ENCODE peak calls at places on chromosomes 4 and X, in seven cellular contexts. B is tibial nerve, T is spleen, M is thyroid gland, R is A549, E is NB4, S is heart left ventricle. Q is an unnamed sample.

GRCh38 chrX:40663880-40664630 is 16.7 kb upstream of the CXorf38 start:
- DNase-seq in B (no peak), T (no peak), M (peak; percentile 63), R (peak; percentile 39), E (no peak), S (no peak), Q (no peak)

GRCh38 chr4:92359481-92359880 is 55.7 kb downstream of the GRID2 start:
- DNase-seq in B (no peak), T (no peak), M (peak; percentile 32), R (no peak), E (no peak), S (no peak), Q (no peak)

GRCh38 chrX:10797493-10797892 is 177.1 kb upstream of the MID1 start:
- DNase-seq in B (no peak), T (no peak), M (no peak), R (peak; percentile 2), E (no peak), S (no peak), Q (no peak)

GRCh38 chr4:144734522-144734921 is 88.6 kb downstream of the HHIP start:
- DNase-seq in B (no peak), T (no peak), M (no peak), R (no peak), E (no peak), S (no peak), Q (peak; percentile 2)

GRCh38 chrX:70554081-70554480 is 109.4 kb downstream of the DLG3 start:
- DNase-seq in B (no peak), T (no peak), M (no peak), R (peak; percentile 8), E (peak; percentile 25), S (no peak), Q (no peak)

GRCh38 chr4:24643774-24644520 is 59.6 kb upstream of the DHX15 start:
- DNase-seq in B (no peak), T (no peak), M (no peak), R (no peak), E (no peak), S (no peak), Q (no peak)

GRCh38 chrX:132393992-132394391 is 94.8 kb downstream of the MBNL3 start:
- DNase-seq in B (no peak), T (no peak), M (peak; percentile 32), R (no peak), E (no peak), S (peak; percentile 32), Q (no peak)

GRCh38 chr4:108355523-108356208 is 186.9 kb upstream of the LEF1 start:
- DNase-seq in B (no peak), T (no peak), M (no peak), R (no peak), E (no peak), S (no peak), Q (no peak)

GRCh38 chr4:3248811-3249661 is at the start of gene MSANTD1:
- DNase-seq in B (no peak), T (no peak), M (no peak), R (no peak), E (peak; percentile 33), S (no peak), Q (no peak)

GRCh38 chr4:124514588-124514987 is 197.9 kb downstream of the ANKRD50 start:
- DNase-seq in B (no peak), T (no peak), M (no peak), R (no peak), E (no peak), S (no peak), Q (no peak)

GRCh38 chr4:88008133-88008621 is 742 bp downstream of the PKD2 start:
- DNase-seq in B (no peak), T (peak; percentile 84), M (peak; percentile 49), R (peak; percentile 30), E (peak; percentile 57), S (peak; percentile 49), Q (no peak)

GRCh38 chr4:71187399-71188196 is 151.2 kb upstream of the SLC4A4 start:
- DNase-seq in B (no peak), T (peak; percentile 78), M (peak; percentile 66), R (peak; percentile 58), E (no peak), S (peak; percentile 40), Q (no peak)

GRCh38 chrX:154730271-154730883 is 20.5 kb downstream of the GAB3 start:
- DNase-seq in B (no peak), T (no peak), M (peak; percentile 58), R (no peak), E (no peak), S (peak; percentile 79), Q (no peak)

GRCh38 chrX:85611926-85612325 is 232.5 kb upstream of the POF1B start:
- DNase-seq in B (no peak), T (no peak), M (no peak), R (peak; percentile 5), E (peak; percentile 15), S (no peak), Q (no peak)

GRCh38 chr4:186724048-186724860 is 598 bp upstream of the FAT1 start:
- DNase-seq in B (no peak), T (no peak), M (peak; percentile 74), R (peak; percentile 39), E (no peak), S (peak; percentile 63), Q (peak; percentile 24)

GRCh38 chr4:69881173-69881773 is 21.3 kb upstream of the SULT1E1 start:
- DNase-seq in B (no peak), T (no peak), M (peak; percentile 19), R (peak; percentile 40), E (peak; percentile 47), S (no peak), Q (no peak)

GRCh38 chr4:14768449-14768848 is 233.8 kb upstream of the CPEB2 start:
- DNase-seq in B (no peak), T (no peak), M (no peak), R (no peak), E (no peak), S (no peak), Q (no peak)

GRCh38 chrX:10007604-10008003 is 40.4 kb downstream of the CLDN34 start:
- DNase-seq in B (no peak), T (no peak), M (no peak), R (no peak), E (peak; percentile 68), S (no peak), Q (no peak)

GRCh38 chr4:187172340-187172761 is 448.7 kb upstream of the FAT1 start:
- DNase-seq in B (no peak), T (no peak), M (no peak), R (no peak), E (no peak), S (no peak), Q (peak; percentile 47)

GRCh38 chr4:111209706-111210105 is 586.8 kb upstream of the PITX2 start:
- DNase-seq in B (no peak), T (no peak), M (no peak), R (no peak), E (no peak), S (no peak), Q (no peak)

GRCh38 chr4:7938513-7939376 is 916 bp downstream of the AFAP1 start:
- DNase-seq in B (peak; percentile 17), T (no peak), M (peak; percentile 39), R (peak; percentile 21), E (no peak), S (no peak), Q (no peak)
- TF ChIP-seq POLR2A in B (no peak), T (no peak), M (no peak), R (no peak), E (no peak), S (no peak), Q (no peak)

GRCh38 chrX:65035451-65035779 is 59.2 kb upstream of the ZC4H2 start:
- DNase-seq in B (peak; percentile 5), T (peak; percentile 77), M (peak; percentile 31), R (no peak), E (no peak), S (no peak), Q (no peak)

GRCh38 chrX:65034292-65034640 is 58.0 kb upstream of the ZC4H2 start:
- DNase-seq in B (no peak), T (no peak), M (no peak), R (no peak), E (no peak), S (no peak), Q (no peak)

DNA sequence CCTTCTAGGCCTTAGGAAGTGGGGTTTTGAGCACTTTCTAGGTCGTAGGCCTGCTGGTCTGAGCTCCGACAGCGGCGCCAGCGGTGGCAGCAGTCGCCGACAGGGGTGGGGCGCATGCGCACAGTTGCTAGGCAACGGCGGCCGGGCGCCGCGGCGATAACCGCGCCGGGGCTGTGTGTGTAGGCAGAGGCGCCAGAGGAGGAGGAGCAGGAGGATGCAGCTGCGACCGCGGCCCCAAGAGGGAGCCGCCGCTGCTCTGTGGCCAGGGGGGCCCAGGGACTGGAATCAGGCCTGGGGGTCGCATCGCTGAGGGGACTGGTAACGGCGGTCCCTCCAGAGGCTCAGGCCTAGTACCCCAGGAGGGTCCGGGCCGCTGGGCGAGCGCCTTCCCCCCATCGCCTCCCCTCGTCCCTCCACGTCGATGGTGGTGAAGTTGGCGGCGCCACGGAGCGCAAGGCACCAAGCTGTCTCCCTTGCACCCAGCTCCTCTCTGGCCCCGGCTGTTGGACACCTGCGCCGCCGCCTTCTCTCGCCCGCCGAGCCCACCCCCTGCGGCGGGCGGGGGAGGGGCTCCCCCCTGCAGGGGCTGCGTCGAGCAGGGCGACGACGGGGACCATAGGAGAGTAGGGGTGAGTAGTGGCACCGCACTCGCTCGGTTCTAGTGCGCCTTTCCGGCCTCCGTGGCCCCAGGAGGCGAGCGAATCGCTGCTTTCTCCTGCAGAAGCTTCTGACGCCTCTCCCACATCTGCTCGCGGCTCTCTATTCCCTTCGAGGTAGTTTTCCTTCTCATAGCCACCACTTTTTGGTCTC is 58.6 kb upstream of the ZC4H2 start:
- DNase-seq in B (peak; percentile 26), T (peak; percentile 92), M (peak; percentile 72), R (peak; percentile 58), E (peak; percentile 55), S (peak; percentile 69), Q (no peak)
- TF ChIP-seq POLR2A in B (no peak), T (no peak), M (no peak), R (no peak), E (no peak), S (peak; percentile 41), Q (no peak)

DNA sequence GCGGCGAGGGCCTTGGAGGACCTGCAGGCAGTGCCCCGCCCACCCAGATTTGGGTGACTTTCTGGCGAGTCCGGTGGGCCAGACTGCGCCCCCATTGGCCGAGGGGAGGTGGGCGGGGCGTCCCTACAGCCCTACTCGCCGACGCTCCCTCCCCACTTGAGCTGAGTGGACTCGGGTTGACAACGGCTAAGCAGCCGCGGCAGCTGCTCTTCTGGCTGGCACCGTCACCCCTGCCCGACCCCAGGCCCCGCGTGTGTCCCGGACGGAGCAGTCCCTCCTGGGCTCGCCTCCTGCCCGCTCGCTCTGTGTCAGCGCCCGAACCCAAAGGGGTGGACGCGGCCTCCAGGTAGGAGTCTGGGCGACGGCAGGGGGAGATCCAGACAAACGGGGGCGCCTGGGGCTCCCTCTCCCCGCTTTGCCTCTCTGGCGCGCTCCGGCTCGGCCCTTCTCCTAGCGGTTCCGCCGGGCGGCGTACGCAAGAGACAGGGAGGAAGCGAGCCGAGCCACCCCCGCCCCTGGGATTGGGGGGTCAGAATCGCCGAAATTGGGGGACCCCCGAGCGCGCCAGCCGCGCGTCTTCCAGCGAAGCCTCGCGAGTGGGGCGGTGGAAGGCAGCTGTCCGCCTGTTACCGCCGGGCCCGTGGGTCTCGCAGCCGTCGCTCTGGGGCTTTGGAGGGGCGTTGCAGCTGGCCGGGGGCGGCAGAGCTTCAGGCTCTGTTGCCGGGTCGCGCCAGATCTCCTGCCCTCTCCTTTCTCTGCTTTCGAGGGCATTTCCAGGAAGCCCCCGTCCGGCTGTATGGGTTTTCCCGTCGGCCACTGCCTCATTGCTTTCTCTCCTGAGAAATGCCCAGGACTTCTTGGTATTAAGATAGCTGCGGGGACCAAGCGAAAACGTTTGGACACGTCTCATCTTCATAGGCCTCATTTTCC is 46.3 kb downstream of the STARD8 start:
- DNase-seq in B (peak; percentile 52), T (peak; percentile 87), M (peak; percentile 68), R (no peak), E (peak; percentile 90), S (peak; percentile 87), Q (peak; percentile 57)
- TF ChIP-seq POLR2A in B (peak; percentile 18), T (no peak), M (no peak), R (no peak), E (peak; percentile 43), S (peak; percentile 81), Q (peak; percentile 63)

GRCh38 chr4:75018811-75019210 is 85.9 kb downstream of the PARM1 start:
- DNase-seq in B (no peak), T (no peak), M (no peak), R (no peak), E (no peak), S (no peak), Q (no peak)
- TF ChIP-seq POLR2A in B (no peak), T (no peak), M (no peak), R (no peak), E (no peak), S (no peak), Q (no peak)